ENCODE peak calls at places on chromosomes 7 and 10, in four cellular contexts. One of them, this sample, is unnamed.

GRCh38 chr10:16857419-16857818 is 40.2 kb upstream of the RSU1 start:
- DNase-seq in transverse colon: no peak
- DNase-seq in H1: no peak
- DNase-seq in SK-N-SH: no peak
- DNase-seq in this sample: no peak

GRCh38 chr7:117227091-117227490 is 95.8 kb downstream of the WNT2 start:
- DNase-seq in transverse colon: no peak
- DNase-seq in H1: no peak
- DNase-seq in SK-N-SH: no peak
- DNase-seq in this sample: no peak

GRCh38 chr7:945556-946255 is 8.8 kb downstream of the ADAP1 start:
- DNase-seq in transverse colon: peak
- DNase-seq in H1: peak
- DNase-seq in SK-N-SH: no peak
- DNase-seq in this sample: no peak

GRCh38 chr7:24911213-24911603 is 68.8 kb downstream of the OSBPL3 start:
- DNase-seq in transverse colon: no peak
- DNase-seq in H1: no peak
- DNase-seq in SK-N-SH: no peak
- DNase-seq in this sample: no peak

GRCh38 chr7:359226-359775 is 69.3 kb downstream of the FOXL3 start:
- DNase-seq in transverse colon: no peak
- DNase-seq in H1: no peak
- DNase-seq in SK-N-SH: no peak
- DNase-seq in this sample: no peak

GRCh38 chr7:1236132-1236655 is 3.5 kb downstream of the UNCX start:
- DNase-seq in transverse colon: no peak
- DNase-seq in H1: no peak
- DNase-seq in SK-N-SH: no peak
- DNase-seq in this sample: no peak

GRCh38 chr7:84187813-84188212 is 6.8 kb downstream of the SEMA3A start:
- DNase-seq in transverse colon: no peak
- DNase-seq in H1: no peak
- DNase-seq in SK-N-SH: no peak
- DNase-seq in this sample: no peak

GRCh38 chr7:145644426-145645154 is 472.0 kb upstream of the CNTNAP2 start:
- DNase-seq in transverse colon: no peak
- DNase-seq in H1: no peak
- DNase-seq in SK-N-SH: no peak
- DNase-seq in this sample: no peak

GRCh38 chr7:959271-959670 is 4.8 kb upstream of the ADAP1 start:
- DNase-seq in transverse colon: peak
- DNase-seq in H1: no peak
- DNase-seq in SK-N-SH: peak
- DNase-seq in this sample: no peak

GRCh38 chr7:4237296-4238235 is 444.5 kb upstream of the FOXK1 start:
- DNase-seq in transverse colon: no peak
- DNase-seq in H1: no peak
- DNase-seq in SK-N-SH: no peak
- DNase-seq in this sample: peak

GRCh38 chr10:113305871-113306270 is 247.0 kb upstream of the HABP2 start:
- DNase-seq in transverse colon: no peak
- DNase-seq in H1: no peak
- DNase-seq in SK-N-SH: no peak
- DNase-seq in this sample: no peak

GRCh38 chr7:99120503-99120902 is 23.4 kb downstream of the SMURF1 start:
- DNase-seq in transverse colon: no peak
- DNase-seq in H1: no peak
- DNase-seq in SK-N-SH: no peak
- DNase-seq in this sample: no peak

GRCh38 chr7:94975316-94975715 is 67.9 kb downstream of the PPP1R9A start:
- DNase-seq in transverse colon: no peak
- DNase-seq in H1: no peak
- DNase-seq in SK-N-SH: no peak
- DNase-seq in this sample: no peak

GRCh38 chr10:58180633-58181032 is 87.1 kb downstream of the IPMK start:
- DNase-seq in transverse colon: no peak
- DNase-seq in H1: no peak
- DNase-seq in SK-N-SH: no peak
- DNase-seq in this sample: no peak

GRCh38 chr7:143396625-143397556 is 11.8 kb downstream of the EPHA1 start:
- DNase-seq in transverse colon: no peak
- DNase-seq in H1: no peak
- DNase-seq in SK-N-SH: no peak
- DNase-seq in this sample: no peak

GRCh38 chr7:121395494-121395960 is 581 bp downstream of the FAM3C start:
- DNase-seq in transverse colon: peak
- DNase-seq in H1: no peak
- DNase-seq in SK-N-SH: peak
- DNase-seq in this sample: peak

GRCh38 chr7:121392277-121393004 is 3.7 kb downstream of the FAM3C start:
- DNase-seq in transverse colon: no peak
- DNase-seq in H1: no peak
- DNase-seq in SK-N-SH: no peak
- DNase-seq in this sample: no peak

GRCh38 chr7:121395961-121396757 is at the start of gene FAM3C:
- DNase-seq in transverse colon: peak
- DNase-seq in H1: peak
- DNase-seq in SK-N-SH: peak
- DNase-seq in this sample: peak

GRCh38 chr7:121393005-121393366 is 3.1 kb downstream of the FAM3C start:
- DNase-seq in transverse colon: no peak
- DNase-seq in H1: no peak
- DNase-seq in SK-N-SH: no peak
- DNase-seq in this sample: no peak

DNA sequence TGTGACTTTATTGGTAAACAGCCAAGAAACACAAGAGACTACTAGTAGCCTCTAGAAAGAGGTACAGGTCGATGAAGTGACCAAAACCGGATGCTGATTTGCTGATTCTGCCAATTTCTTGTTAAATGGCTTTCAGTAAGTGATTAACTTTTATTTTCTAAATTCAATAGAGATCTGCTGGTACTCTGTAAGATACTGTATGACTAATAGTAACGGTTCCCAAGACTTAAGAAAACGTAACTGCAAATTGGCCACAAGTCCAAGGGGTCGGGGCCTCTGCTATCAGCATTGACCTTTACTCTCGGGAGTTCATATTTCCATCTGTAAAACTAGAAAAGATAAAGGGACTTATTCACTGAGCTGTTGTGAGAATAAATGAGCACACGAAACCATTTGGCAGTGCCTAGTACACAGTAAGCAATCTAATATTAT is 1.4 kb downstream of the FAM3C start:
- DNase-seq in transverse colon: no peak
- DNase-seq in H1: no peak
- DNase-seq in SK-N-SH: no peak
- DNase-seq in this sample: no peak
- TF ChIP-seq POLR2AphosphoS5 in transverse colon: no peak
- TF ChIP-seq POLR2AphosphoS5 in H1: no peak
- TF ChIP-seq POLR2AphosphoS5 in SK-N-SH: no peak
- TF ChIP-seq POLR2AphosphoS5 in this sample: no peak

GRCh38 chr7:87944547-87944946 is 10.5 kb downstream of the ADAM22 start:
- DNase-seq in transverse colon: no peak
- DNase-seq in H1: no peak
- DNase-seq in SK-N-SH: no peak
- DNase-seq in this sample: no peak

DNA sequence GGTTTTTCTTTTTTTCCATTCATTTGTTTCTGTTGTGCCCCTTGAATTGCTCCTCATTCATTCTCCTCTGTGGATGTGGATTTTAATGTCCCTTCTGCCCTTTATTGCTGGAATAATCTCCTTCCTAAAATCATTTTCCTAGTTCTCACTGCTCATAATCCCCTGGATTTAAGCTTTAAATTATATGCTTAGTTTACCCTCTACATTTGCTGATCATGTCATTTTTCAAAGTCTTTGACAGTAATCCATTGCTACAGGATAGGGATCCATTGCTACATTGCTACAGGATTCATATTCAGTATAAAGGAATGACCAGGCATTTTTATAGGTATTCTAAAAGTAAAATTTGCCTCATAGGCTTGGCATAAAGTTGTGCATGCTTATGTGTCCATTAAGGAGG is 14.3 kb downstream of the ADAM22 start:
- DNase-seq in transverse colon: no peak
- DNase-seq in H1: no peak
- DNase-seq in SK-N-SH: no peak
- DNase-seq in this sample: no peak
- TF ChIP-seq EP300 in transverse colon: no peak
- TF ChIP-seq EP300 in H1: no peak
- TF ChIP-seq EP300 in SK-N-SH: no peak
- TF ChIP-seq EP300 in this sample: no peak

DNA sequence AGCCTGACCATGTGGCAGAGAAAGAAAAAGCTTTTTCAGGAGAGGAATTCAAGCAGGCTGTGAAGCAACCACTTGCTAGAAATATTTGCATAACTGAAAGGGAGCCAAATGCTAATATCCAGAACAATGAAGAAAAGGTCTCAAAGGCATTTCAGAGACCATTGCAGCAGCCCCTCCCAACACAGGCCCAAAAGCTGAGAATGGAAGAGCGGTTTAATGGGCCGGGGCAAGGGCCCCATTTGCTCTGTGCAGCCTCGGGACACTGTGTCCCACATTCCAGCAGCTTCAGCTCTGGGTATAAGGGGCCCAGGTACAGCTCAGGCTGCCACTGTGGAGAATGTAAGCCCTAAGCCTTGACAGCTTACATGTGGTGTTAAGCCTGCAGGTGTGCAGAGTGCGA is 918.1 kb upstream of the POT1 start:
- DNase-seq in transverse colon: no peak
- DNase-seq in H1: no peak
- DNase-seq in SK-N-SH: no peak
- DNase-seq in this sample: no peak
- H3K27ac ChIP-seq in transverse colon: no peak
- H3K27ac ChIP-seq in H1: no peak
- H3K27ac ChIP-seq in SK-N-SH: no peak
- H3K27ac ChIP-seq in this sample: no peak

DNA sequence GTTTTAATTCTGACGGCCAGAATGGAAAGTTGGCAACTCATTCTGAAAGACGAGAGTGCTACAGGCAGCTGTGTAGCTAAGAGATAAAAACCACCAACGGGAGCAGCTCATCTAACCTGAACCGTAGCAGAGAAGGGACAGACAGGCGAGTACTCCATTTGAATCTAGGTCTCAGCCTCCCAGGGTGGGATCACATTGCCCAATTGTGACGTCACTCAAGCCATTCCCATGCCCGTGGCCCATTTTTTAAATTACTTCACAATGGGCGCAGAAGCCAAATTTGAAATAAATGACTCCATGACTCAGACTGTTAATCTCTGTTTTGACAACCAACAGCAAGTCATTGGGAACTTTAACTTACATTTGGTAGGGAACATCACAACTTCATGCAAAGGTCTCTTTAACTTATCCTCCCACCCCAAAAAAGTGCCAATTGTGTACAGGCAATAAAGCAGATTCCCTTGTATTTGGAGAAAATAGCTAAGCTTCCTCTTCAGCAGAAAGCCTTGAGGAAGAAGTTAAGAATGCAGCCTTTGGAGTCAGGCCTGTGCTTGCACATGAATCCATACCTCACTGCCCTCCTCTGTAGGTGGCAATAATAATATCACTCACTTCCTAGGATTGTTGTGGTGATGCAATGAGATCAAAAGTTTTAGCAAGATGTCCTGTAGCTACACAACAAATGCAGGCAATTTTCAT is 93.2 kb upstream of the KIF5B start:
- DNase-seq in transverse colon: peak
- DNase-seq in H1: no peak
- DNase-seq in SK-N-SH: no peak
- DNase-seq in this sample: peak
- TF ChIP-seq POLR2AphosphoS5 in transverse colon: peak
- TF ChIP-seq POLR2AphosphoS5 in H1: no peak
- TF ChIP-seq POLR2AphosphoS5 in SK-N-SH: no peak
- TF ChIP-seq POLR2AphosphoS5 in this sample: no peak

This sample was measured in suprapubic skin.